ENCODE peak calls at places on chromosomes 11 and 22, in four cellular contexts. C, P, Y and Q are unnamed samples.

GRCh38 chr22:26169312-26170111 is at the start of gene SEZ6L:
- DNase-seq in C (no peak), P (no peak), Y (no peak), Q (peak; percentile 41)

GRCh38 chr22:50169774-50170341 is 673 bp upstream of the PANX2 start:
- DNase-seq in C (no peak), P (no peak), Y (no peak), Q (no peak)

GRCh38 chr11:38448284-38448683 is 1850.2 kb upstream of the RAG2 start:
- DNase-seq in C (no peak), P (peak; percentile 7), Y (no peak), Q (no peak)

GRCh38 chr22:45577746-45578523 is 75.3 kb downstream of the FBLN1 start:
- DNase-seq in C (peak; percentile 67), P (peak; percentile 58), Y (peak; percentile 89), Q (peak; percentile 93)

GRCh38 chr11:8071616-8072581 is 9.1 kb upstream of the TUB start:
- DNase-seq in C (no peak), P (no peak), Y (peak; percentile 41), Q (no peak)

GRCh38 chr11:115247404-115247803 is 256.8 kb downstream of the CADM1 start:
- DNase-seq in C (no peak), P (no peak), Y (no peak), Q (no peak)

GRCh38 chr22:31585161-31585859 is 76.7 kb downstream of the PISD start:
- DNase-seq in C (no peak), P (no peak), Y (peak; percentile 27), Q (no peak)

GRCh38 chr22:39960791-39961746 is 872 bp downstream of the TMA7B start:
- DNase-seq in C (peak; percentile 27), P (peak; percentile 80), Y (peak; percentile 78), Q (no peak)

GRCh38 chr22:49647346-49648026 is 180.2 kb downstream of the BRD1 start:
- DNase-seq in C (no peak), P (no peak), Y (no peak), Q (no peak)

GRCh38 chr22:29156507-29156906 is 49.2 kb upstream of the EMID1 start:
- DNase-seq in C (no peak), P (no peak), Y (peak; percentile 40), Q (no peak)

GRCh38 chr11:109859325-109859724 is 233.9 kb upstream of the ZC3H12C start:
- DNase-seq in C (no peak), P (peak; percentile 77), Y (no peak), Q (no peak)

GRCh38 chr11:46119053-46119351 is 2.3 kb downstream of the PHF21A start:
- DNase-seq in C (no peak), P (no peak), Y (no peak), Q (no peak)

GRCh38 chr11:68890490-68891231 is 13.0 kb downstream of the MRPL21 start:
- DNase-seq in C (no peak), P (no peak), Y (peak; percentile 55), Q (no peak)

GRCh38 chr11:56045538-56045937 is 18.1 kb downstream of the OR5AS1 start:
- DNase-seq in C (no peak), P (no peak), Y (no peak), Q (no peak)

GRCh38 chr11:93858376-93858775 is 8.0 kb upstream of the VSTM5 start:
- DNase-seq in C (no peak), P (no peak), Y (no peak), Q (no peak)

GRCh38 chr11:77114089-77114463 is 11.4 kb downstream of the OMP start:
- DNase-seq in C (no peak), P (no peak), Y (no peak), Q (no peak)

GRCh38 chr11:77117485-77117884 is 10.6 kb upstream of the MYO7A start:
- DNase-seq in C (no peak), P (no peak), Y (no peak), Q (no peak)

GRCh38 chr11:77113382-77114088 is 10.9 kb downstream of the OMP start:
- DNase-seq in C (no peak), P (peak; percentile 13), Y (peak; percentile 69), Q (no peak)

GRCh38 chr11:77115956-77116355 is 12.1 kb upstream of the MYO7A start:
- DNase-seq in C (no peak), P (no peak), Y (no peak), Q (no peak)

GRCh38 chr11:77115181-77115611 is 12.6 kb downstream of the OMP start:
- DNase-seq in C (no peak), P (no peak), Y (no peak), Q (no peak)
- TF ChIP-seq CTCF in C (no peak), P (peak; percentile 17), Y (no peak), Q (peak; percentile 27)

GRCh38 chr11:118067006-118067405 is 9.9 kb upstream of the TMPRSS4 start:
- DNase-seq in C (no peak), P (no peak), Y (no peak), Q (no peak)
- TF ChIP-seq CTCF in C (no peak), P (no peak), Y (no peak), Q (no peak)

GRCh38 chr11:35275808-35276170 is 136.8 kb downstream of the CD44 start:
- DNase-seq in C (no peak), P (peak; percentile 17), Y (no peak), Q (no peak)

GRCh38 chr11:35276396-35276795 is 137.4 kb downstream of the CD44 start:
- DNase-seq in C (no peak), P (peak; percentile 100), Y (no peak), Q (no peak)

GRCh38 chr11:35272391-35272821 is 133.4 kb downstream of the CD44 start:
- DNase-seq in C (no peak), P (no peak), Y (peak; percentile 49), Q (no peak)

GRCh38 chr11:35277827-35278226 is 138.9 kb downstream of the CD44 start:
- DNase-seq in C (no peak), P (no peak), Y (no peak), Q (no peak)

DNA sequence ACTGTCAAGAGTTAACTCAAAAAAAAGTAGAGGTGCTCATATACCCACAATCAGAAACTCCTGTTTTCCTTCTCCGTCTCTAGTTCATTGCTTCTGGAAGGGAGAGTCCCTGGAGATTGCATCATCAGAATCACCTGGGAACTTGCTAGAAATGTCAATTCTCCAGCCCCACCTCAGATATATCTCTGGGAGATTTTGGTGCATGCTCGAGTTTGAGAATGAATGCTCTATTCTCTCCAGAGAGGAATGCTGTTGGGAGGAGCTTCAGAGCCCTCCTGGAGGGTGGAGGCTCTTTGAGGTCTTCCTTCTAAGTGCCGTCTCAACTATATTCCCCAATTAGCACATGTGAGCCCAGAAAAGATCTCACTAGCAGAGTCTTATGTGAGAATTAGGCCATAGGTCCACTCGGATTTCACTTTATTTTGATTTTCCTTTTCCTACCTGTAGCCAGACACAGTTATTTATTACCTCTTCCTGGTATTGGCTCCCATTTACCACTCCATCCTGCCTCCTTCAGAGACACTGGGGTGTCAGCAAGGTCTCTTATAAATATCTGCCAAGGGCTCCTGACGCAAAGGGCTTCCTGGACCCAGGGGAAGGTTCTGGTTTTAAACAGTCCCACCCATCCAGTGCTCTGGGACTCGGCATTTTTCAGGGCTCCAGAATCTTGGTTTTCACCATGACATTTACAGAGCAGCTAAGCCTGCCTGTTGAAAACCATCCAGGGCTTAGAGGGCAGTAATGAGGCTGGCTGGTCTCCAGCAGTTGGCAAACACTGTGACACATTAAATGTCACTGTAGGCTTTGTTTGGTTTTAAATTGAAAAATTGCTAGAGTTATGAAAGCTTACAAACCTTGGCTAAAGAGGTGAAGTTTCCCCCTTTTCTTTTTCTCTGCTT is 136.2 kb downstream of the CD44 start:
- DNase-seq in C (no peak), P (peak; percentile 77), Y (no peak), Q (no peak)
- TF ChIP-seq CTCF in C (no peak), P (peak; percentile 34), Y (no peak), Q (no peak)

DNA sequence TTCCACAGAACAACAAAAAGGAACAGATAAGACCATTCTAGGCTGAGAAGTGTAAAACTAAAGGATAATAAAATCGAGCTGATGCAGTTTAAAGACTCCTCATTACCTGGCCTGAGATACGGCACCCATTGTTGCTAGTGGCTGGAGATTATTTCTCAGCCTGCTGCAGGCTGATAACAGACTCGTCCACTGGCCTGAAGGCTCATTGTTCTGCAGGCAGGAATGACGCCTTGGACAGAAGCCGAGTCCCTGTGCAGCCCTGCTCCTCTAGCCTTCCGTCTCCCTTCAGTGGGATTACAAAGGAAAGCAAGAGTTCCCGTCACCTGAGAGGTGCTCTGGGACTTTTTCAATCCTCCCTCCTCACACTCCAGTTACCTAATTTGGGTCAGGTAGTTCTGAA is 1065.3 kb downstream of the OPCML start:
- DNase-seq in C (no peak), P (no peak), Y (no peak), Q (no peak)
- TF ChIP-seq CTCF in C (no peak), P (no peak), Y (no peak), Q (no peak)

GRCh38 chr11:71437879-71438278 is 10.3 kb downstream of the DHCR7 start:
- DNase-seq in C (no peak), P (no peak), Y (no peak), Q (no peak)
- TF ChIP-seq CTCF in C (no peak), P (no peak), Y (no peak), Q (no peak)

GRCh38 chr11:1694846-1695547 is 2.0 kb upstream of the KRTAP5-6 start:
- DNase-seq in C (no peak), P (no peak), Y (peak; percentile 45), Q (no peak)

GRCh38 chr11:1692708-1693326 is 4.2 kb upstream of the KRTAP5-6 start:
- DNase-seq in C (no peak), P (no peak), Y (peak; percentile 43), Q (no peak)

GRCh38 chr11:1695548-1696108 is 1.4 kb upstream of the KRTAP5-6 start:
- DNase-seq in C (no peak), P (no peak), Y (peak; percentile 34), Q (no peak)

GRCh38 chr11:1693327-1694063 is 3.5 kb upstream of the KRTAP5-6 start:
- DNase-seq in C (peak; percentile 58), P (peak; percentile 36), Y (peak; percentile 90), Q (peak; percentile 95)

DNA sequence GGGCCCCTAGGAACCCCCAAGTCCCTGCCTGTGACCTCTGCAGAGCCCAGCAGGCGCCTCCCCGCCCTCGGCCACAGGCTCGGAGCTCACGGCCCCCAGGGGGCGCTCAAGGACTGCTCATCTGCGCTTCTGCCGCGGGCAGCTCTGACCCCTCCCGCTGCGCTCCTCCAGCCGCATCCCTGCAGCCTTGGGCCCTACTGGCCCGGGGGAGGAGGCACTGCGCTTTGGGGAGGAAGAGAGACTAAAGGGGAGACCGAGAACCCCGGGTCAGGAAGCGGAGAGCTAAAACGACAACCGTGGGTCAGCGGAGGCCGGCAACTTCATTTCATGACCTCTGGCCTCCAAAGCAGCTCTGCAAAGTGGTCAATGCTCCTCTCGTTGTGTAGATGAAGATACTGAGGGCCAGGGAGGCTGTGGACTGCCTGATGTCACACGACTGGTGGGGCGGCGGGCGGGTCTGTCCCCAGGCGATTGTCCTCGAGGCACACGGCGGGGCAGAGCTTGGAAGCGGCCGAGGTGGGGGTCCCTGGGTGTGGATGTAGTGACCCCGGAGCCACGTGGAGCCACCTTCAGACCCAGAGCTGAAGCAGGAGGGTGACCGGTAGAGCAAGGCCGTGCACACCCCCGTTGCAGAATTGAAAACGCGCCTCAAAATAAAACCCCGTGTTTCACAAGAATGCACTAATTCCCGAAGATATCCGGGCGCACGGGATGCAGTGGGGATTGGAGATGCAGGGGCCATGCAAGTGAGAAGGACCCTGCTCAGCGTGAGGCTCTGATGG is 2.7 kb upstream of the KRTAP5-6 start:
- DNase-seq in C (peak; percentile 78), P (peak; percentile 49), Y (peak; percentile 94), Q (peak; percentile 76)
- TF ChIP-seq CTCF in C (peak; percentile 77), P (peak; percentile 96), Y (peak; percentile 96), Q (peak; percentile 84)

DNA sequence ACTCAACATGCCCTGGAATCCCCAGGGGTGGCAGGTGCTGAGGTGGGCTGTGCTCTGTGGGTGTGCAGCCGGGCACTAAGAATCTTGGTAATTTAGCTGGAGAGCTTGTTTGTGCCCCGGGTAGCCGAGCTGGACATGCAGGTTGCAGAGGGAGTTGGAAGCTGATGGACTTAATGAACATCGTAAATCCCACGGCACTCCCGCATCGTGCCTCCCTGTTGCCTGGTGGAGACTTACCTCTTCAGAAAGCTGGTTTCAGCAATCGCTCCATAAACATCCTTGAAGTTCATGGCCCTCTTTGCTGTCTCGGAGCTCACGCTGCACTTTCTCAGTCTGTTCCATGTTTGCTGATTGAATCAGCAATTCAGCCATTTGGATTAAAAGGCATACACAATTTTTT is 29.9 kb downstream of the RPS6KA4 start:
- DNase-seq in C (no peak), P (no peak), Y (no peak), Q (no peak)
- TF ChIP-seq CTCF in C (no peak), P (no peak), Y (no peak), Q (no peak)